ENCODE peak calls at places on chromosome 22, in ten cellular contexts. J, P, T, Q, N, U, F, Y, C and H are unnamed samples.

GRCh38 chr22:45248832-45249561 is 8.3 kb upstream of the KIAA0930 start:
- DNase-seq in J (no peak), C (no peak), P (no peak), F (no peak), U (no peak), Q (no peak), T (no peak), Y (no peak), N (no peak), H (no peak)

GRCh38 chr22:29070490-29070889 is 2.3 kb upstream of the KREMEN1 start:
- DNase-seq in C (no peak), T (no peak), J (no peak), U (no peak), F (no peak), Y (no peak), N (no peak), P (no peak), Q (no peak), H (no peak)

GRCh38 chr22:45777046-45777851 is 105.6 kb downstream of the ATXN10 start:
- DNase-seq in P (no peak), J (no peak), T (no peak), U (no peak), Y (no peak), Q (no peak), F (no peak), C (no peak), N (no peak), H (no peak)

GRCh38 chr22:20552450-20552894 is 45.1 kb downstream of the MED15 start:
- DNase-seq in C (peak; percentile 82), N (no peak), F (no peak), T (no peak), U (peak; percentile 52), Y (peak; percentile 52), P (peak; percentile 83), J (peak; percentile 49), Q (peak; percentile 96), H (peak; percentile 98)

GRCh38 chr22:20520093-20520511 is 12.7 kb downstream of the MED15 start:
- DNase-seq in Q (no peak), P (no peak), C (no peak), T (no peak), N (no peak), Y (no peak), U (no peak), F (no peak), J (no peak), H (no peak)

GRCh38 chr22:21866821-21867527 is 471 bp downstream of the MAPK1 start:
- DNase-seq in P (peak; percentile 23), T (no peak), N (no peak), Y (peak; percentile 29), C (peak; percentile 22), U (peak; percentile 35), J (peak; percentile 38), Q (peak; percentile 71), F (no peak), H (no peak)

GRCh38 chr22:19289475-19290161 is 1.9 kb downstream of the CLTCL1 start:
- DNase-seq in J (no peak), U (no peak), Q (no peak), C (no peak), Y (no peak), F (no peak), T (peak; percentile 24), P (no peak), N (no peak), H (no peak)

GRCh38 chr22:45604239-45604711 is 67.4 kb upstream of the ATXN10 start:
- DNase-seq in T (no peak), U (no peak), J (no peak), C (no peak), P (no peak), Y (no peak), Q (no peak), N (no peak), F (no peak), H (no peak)

GRCh38 chr22:42116848-42117424 is 13.7 kb downstream of the CYP2D6 start:
- DNase-seq in N (no peak), Y (no peak), P (no peak), J (peak; percentile 71), U (peak; percentile 40), C (no peak), T (no peak), F (no peak), Q (no peak), H (no peak)

GRCh38 chr22:41445171-41446056 is 1.2 kb downstream of the TOB2 start:
- DNase-seq in U (peak; percentile 31), N (no peak), F (no peak), J (peak; percentile 45), T (no peak), P (peak; percentile 49), C (peak; percentile 43), Q (no peak), Y (peak; percentile 32), H (peak; percentile 48)

GRCh38 chr22:29581799-29582198 is 886 bp upstream of the NIPSNAP1 start:
- DNase-seq in T (no peak), Q (no peak), Y (peak; percentile 56), P (no peak), F (no peak), U (peak; percentile 71), C (no peak), N (peak; percentile 69), J (peak; percentile 78), H (no peak)

GRCh38 chr22:46027219-46028068 is 50.5 kb upstream of the WNT7B start:
- DNase-seq in U (peak; percentile 85), Y (peak; percentile 76), Q (peak; percentile 85), P (peak; percentile 75), J (peak; percentile 87), T (no peak), F (no peak), C (peak; percentile 69), N (peak; percentile 27), H (peak; percentile 68)

GRCh38 chr22:30909306-30909705 is 59.3 kb downstream of the MORC2 start:
- DNase-seq in Y (no peak), U (no peak), T (no peak), C (no peak), Q (peak; percentile 9), P (no peak), N (no peak), F (no peak), J (no peak), H (no peak)

GRCh38 chr22:40434101-40434500 is 63.7 kb downstream of the SGSM3 start:
- DNase-seq in Q (no peak), U (no peak), N (no peak), Y (no peak), C (no peak), T (no peak), F (no peak), J (no peak), P (no peak), H (no peak)
- H3K9me3 ChIP-seq in Q (no peaks in the 10 kb centered on the region), U (no peaks in the 10 kb centered on the region), N (no peaks in the 10 kb centered on the region), Y (no peaks in the 10 kb centered on the region), C (no peaks in the 10 kb centered on the region), T (no peaks in the 10 kb centered on the region), F (no peaks in the 10 kb centered on the region), J (no peaks in the 10 kb centered on the region), P (no peaks in the 10 kb centered on the region), H (no peaks in the 10 kb centered on the region)

GRCh38 chr22:37186997-37187522 is 987 bp downstream of the C1QTNF6 start:
- DNase-seq in P (no peak), N (no peak), Y (no peak), C (no peak), F (no peak), T (no peak), J (no peak), U (no peak), Q (no peak), H (no peak)
- H3K4me3 ChIP-seq in P (no peak overlapping the region), N (no peak overlapping the region), Y (peak overlapping the region; percentile 33), C (peak overlapping the region; percentile 32), F (peak overlapping the region; percentile 68), T (peak overlapping the region; percentile 63), J (no peak overlapping the region), U (no peak overlapping the region), Q (no peak overlapping the region), H (peak overlapping the region; percentile 31)

GRCh38 chr22:49211176-49211575 is 616.5 kb downstream of the BRD1 start:
- DNase-seq in U (no peak), Q (peak; percentile 24), C (peak; percentile 1), Y (no peak), T (no peak), P (peak; percentile 3), F (no peak), N (no peak), J (no peak), H (no peak)
- H3K9me3 ChIP-seq in U (no peaks in the 10 kb centered on the region), Q (no peaks in the 10 kb centered on the region), C (no peaks in the 10 kb centered on the region), Y (peaks cover 7% of the 10 kb centered on the region), T (peaks cover 94% of the 10 kb centered on the region), P (no peaks in the 10 kb centered on the region), F (no peaks in the 10 kb centered on the region), N (no peaks in the 10 kb centered on the region), J (no peaks in the 10 kb centered on the region), H (no peaks in the 10 kb centered on the region)

GRCh38 chr22:37237371-37238268 is 6.4 kb downstream of the RAC2 start:
- DNase-seq in F (no peak), T (no peak), J (no peak), C (no peak), N (no peak), Q (no peak), P (no peak), Y (no peak), U (peak; percentile 4), H (no peak)

GRCh38 chr22:37233751-37234631 is 10.1 kb downstream of the RAC2 start:
- DNase-seq in P (no peak), U (peak; percentile 6), T (no peak), C (no peak), N (no peak), Y (no peak), Q (no peak), J (no peak), F (no peak), H (no peak)

GRCh38 chr22:37232140-37232998 is 11.7 kb downstream of the RAC2 start:
- DNase-seq in Y (no peak), C (no peak), J (no peak), Q (no peak), P (no peak), T (no peak), F (no peak), U (peak; percentile 13), N (no peak), H (no peak)

GRCh38 chr22:37235897-37236607 is 8.0 kb downstream of the RAC2 start:
- DNase-seq in U (peak; percentile 3), F (no peak), J (no peak), T (no peak), Y (no peak), Q (no peak), N (no peak), P (no peak), C (no peak), H (no peak)

DNA sequence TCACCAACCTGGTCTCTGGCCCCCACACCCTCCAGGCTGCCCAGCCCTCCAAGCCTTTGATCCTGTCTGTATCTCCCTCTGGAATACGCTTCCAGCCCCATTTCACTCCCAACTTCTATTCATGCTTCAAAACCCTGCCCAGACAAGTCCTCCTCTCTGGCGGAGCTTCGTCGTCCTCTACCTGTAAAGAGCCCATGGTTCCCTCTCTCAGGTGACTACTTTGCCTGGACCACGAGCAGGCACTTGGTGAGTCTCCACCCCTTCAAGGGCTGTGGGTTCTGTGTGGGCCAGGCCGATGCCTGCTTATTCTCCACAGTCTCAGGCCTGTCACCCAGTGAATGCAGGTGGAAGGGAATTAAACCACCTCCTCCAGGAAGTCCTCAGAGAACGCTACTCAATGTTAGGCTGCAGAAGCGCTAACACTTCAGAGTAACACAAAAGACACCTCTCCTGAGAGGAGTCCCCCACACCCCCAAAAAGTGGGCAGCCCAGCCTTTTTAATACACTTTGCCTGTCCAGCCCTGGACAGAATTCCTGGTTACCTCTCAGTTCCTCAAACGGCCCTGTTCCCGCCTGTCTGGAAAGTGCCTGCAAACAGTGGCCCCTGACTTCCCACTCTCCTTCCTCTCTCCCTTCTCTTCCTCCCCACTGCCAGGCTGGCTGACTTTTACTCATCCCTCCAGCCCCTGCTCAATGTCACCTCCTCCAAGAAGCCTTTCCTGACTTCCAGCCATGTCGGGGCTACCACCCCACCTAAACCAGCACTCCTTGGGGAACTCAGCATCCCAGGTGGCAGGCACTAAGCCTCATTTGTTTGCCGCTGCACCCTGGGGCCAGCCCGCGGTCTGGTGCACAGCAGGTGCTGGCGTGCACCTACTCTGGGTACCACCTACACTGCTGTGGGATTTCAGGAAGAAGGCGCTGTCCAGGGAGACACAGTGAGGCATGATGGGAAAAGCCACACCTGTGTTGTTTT is 9.0 kb downstream of the RAC2 start:
- DNase-seq in T (no peak), J (no peak), P (no peak), N (no peak), Q (no peak), C (no peak), U (peak; percentile 10), F (no peak), Y (no peak), H (no peak)
- H3K4me3 ChIP-seq in T (no peak overlapping the region), J (no peak overlapping the region), P (no peak overlapping the region), N (no peak overlapping the region), Q (no peak overlapping the region), C (no peak overlapping the region), U (no peak overlapping the region), F (peak overlapping the region; percentile 32), Y (no peak overlapping the region), H (no peak overlapping the region)